ENCODE peak calls at places on chromosomes 4 and X, in four cellular contexts. M is psoas muscle, J is mucosa of descending colon, G is ovary. W is an unnamed sample.
A peak's percentile ranks its signal among the peaks of the same experiment; 100 is the strongest.

GRCh38 chrX:41666251-41666650 is 22.5 kb upstream of the GPR34 start:
- DNase-seq in M (no peak), J (no peak), G (no peak), W (no peak)

GRCh38 chr4:170008801-170009200 is 17.4 kb downstream of the MFAP3L start:
- DNase-seq in J (no peak), G (no peak), M (no peak), W (no peak)

GRCh38 chrX:110006826-110007375 is 4.0 kb downstream of the TMEM164 start:
- DNase-seq in G (no peak), J (no peak), M (no peak), W (no peak)

GRCh38 chrX:22126311-22126710 is 94.2 kb downstream of the PHEX start:
- DNase-seq in M (no peak), J (no peak), G (no peak), W (no peak)

GRCh38 chr4:173124209-173124865 is 44.3 kb upstream of the GALNT7 start:
- DNase-seq in G (no peak), M (no peak), J (no peak), W (no peak)

GRCh38 chr4:104394409-104394813 is 100.3 kb downstream of the CXXC4 start:
- DNase-seq in M (no peak), J (no peak), G (no peak), W (no peak)

GRCh38 chrX:146456058-146456457 is 353.5 kb upstream of the CXorf51B start:
- DNase-seq in J (no peak), M (no peak), G (no peak), W (no peak)

GRCh38 chr4:36609631-36610030 is 328.2 kb downstream of the DTHD1 start:
- DNase-seq in G (no peak), J (no peak), M (no peak), W (no peak)

GRCh38 chrX:120604359-120604782 is 470 bp downstream of the MCTS1 start:
- DNase-seq in M (no peak), G (no peak), J (peak; percentile 45), W (no peak)

GRCh38 chr4:96767815-96768480 is 928.1 kb downstream of the PDHA2 start:
- DNase-seq in G (no peak), J (no peak), M (no peak), W (no peak)

GRCh38 chrX:39067866-39068265 is 266.6 kb downstream of the MID1IP1 start:
- DNase-seq in M (no peak), J (no peak), G (no peak), W (no peak)

GRCh38 chrX:39065051-39065871 is 264.0 kb downstream of the MID1IP1 start:
- DNase-seq in G (no peak), J (peak; percentile 2), M (no peak), W (no peak)

GRCh38 chrX:39073131-39073530 is 271.9 kb downstream of the MID1IP1 start:
- DNase-seq in G (no peak), M (no peak), J (no peak), W (no peak)

DNA sequence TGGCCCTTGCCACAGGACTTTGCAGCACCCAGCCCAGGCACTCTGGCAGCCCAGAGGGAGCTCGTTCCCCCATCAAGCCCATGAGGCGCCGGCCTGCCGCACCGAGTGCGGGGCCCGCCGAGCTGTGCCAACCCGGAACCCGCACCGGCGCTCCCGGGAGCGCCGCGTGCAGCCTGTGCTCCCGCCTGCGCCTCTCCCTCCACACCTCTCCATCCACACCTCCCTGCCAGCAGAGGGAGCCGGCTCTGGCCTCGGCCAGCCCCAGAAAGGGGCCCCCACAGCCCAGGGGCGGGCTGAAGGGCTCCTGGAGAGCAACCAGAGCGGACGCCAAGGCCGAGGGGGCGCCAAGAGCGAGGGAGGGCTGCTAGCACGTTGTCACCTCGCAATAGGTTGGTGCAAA is 268.8 kb downstream of the MID1IP1 start:
- DNase-seq in M (no peak), G (no peak), J (no peak), W (no peak)
- TF ChIP-seq CTCF in M (no peak), G (no peak), J (no peak), W (no peak)

GRCh38 chrX:147550217-147550616 is 361.5 kb upstream of the FMR1 start:
- DNase-seq in J (peak; percentile 1), M (no peak), G (no peak), W (no peak)
- TF ChIP-seq CTCF in J (no peak), M (no peak), G (no peak), W (peak; percentile 47)

GRCh38 chrX:73930300-73930699 is 367.3 kb downstream of the CHIC1 start:
- DNase-seq in M (no peak), G (no peak), J (no peak), W (no peak)
- TF ChIP-seq CTCF in M (no peak), G (no peak), J (no peak), W (no peak)

GRCh38 chr4:5461477-5461876 is 246.9 kb downstream of the EVC2 start:
- DNase-seq in G (no peak), J (no peak), M (no peak), W (no peak)

GRCh38 chr4:5458676-5459075 is 249.7 kb downstream of the EVC2 start:
- DNase-seq in M (no peak), J (no peak), G (no peak), W (no peak)

GRCh38 chr4:5462254-5462835 is 246.0 kb downstream of the EVC2 start:
- DNase-seq in G (no peak), J (no peak), M (no peak), W (no peak)

GRCh38 chr4:5459236-5459635 is 249.1 kb downstream of the EVC2 start:
- DNase-seq in G (no peak), M (no peak), J (no peak), W (no peak)

GRCh38 chr4:5460106-5460801 is 248.1 kb downstream of the EVC2 start:
- DNase-seq in M (no peak), J (peak; percentile 16), G (no peak), W (no peak)
- TF ChIP-seq CTCF in M (peak; percentile 14), J (no peak), G (no peak), W (peak; percentile 84)

GRCh38 chr4:16270654-16271328 is 44.5 kb upstream of the TAPT1 start:
- DNase-seq in G (no peak), M (no peak), J (peak; percentile 15), W (no peak)
- TF ChIP-seq CTCF in G (no peak), M (no peak), J (no peak), W (peak; percentile 34)